ENCODE peak calls at places on chromosomes 4 and X, in six cellular contexts. A is neuronal stem cell, S is IMR-90, N is mesenchymal stem cell, F is mesendoderm, K is H1. H is an unnamed sample.
A peak's percentile ranks its signal among the peaks of the same experiment; 100 is the strongest.

GRCh38 chr4:150164956-150165355 is 86.7 kb downstream of the DCLK2 start:
- DNase-seq in S (no peak), F (no peak), A (no peak), K (no peak), N (no peak), H (no peak)

GRCh38 chr4:67091668-67092067 is 453.6 kb downstream of the CENPC start:
- DNase-seq in K (no peak), A (no peak), F (no peak), S (no peak), N (no peak), H (no peak)

GRCh38 chrX:15988661-15989603 is 134.3 kb upstream of the AP1S2 start:
- DNase-seq in S (peak; percentile 82), F (peak; percentile 56), N (peak; percentile 77), A (no peak), K (no peak), H (no peak)

GRCh38 chrX:87571965-87572364 is 54.4 kb downstream of the KLHL4 start:
- DNase-seq in S (no peak), F (no peak), A (no peak), K (no peak), N (peak; percentile 38), H (no peak)

GRCh38 chr4:79865253-79865652 is 207.8 kb downstream of the ANTXR2 start:
- DNase-seq in K (no peak), N (peak; percentile 55), A (no peak), F (peak; percentile 59), S (peak; percentile 73), H (no peak)

GRCh38 chr4:181860157-181860556 is 383.0 kb upstream of the TENM3 start:
- DNase-seq in N (no peak), F (no peak), K (no peak), A (no peak), S (peak; percentile 42), H (no peak)

GRCh38 chr4:17265653-17266052 is 246.2 kb downstream of the QDPR start:
- DNase-seq in S (no peak), A (no peak), K (no peak), N (no peak), F (no peak), H (no peak)

GRCh38 chr4:123488916-123489315 is 92.3 kb downstream of the SPRY1 start:
- DNase-seq in F (no peak), A (no peak), N (peak; percentile 91), S (peak; percentile 86), K (no peak), H (no peak)

GRCh38 chrX:47169726-47170515 is 23.7 kb upstream of the UBA1 start:
- DNase-seq in N (no peak), K (no peak), S (peak; percentile 54), F (no peak), A (no peak), H (peak; percentile 15)

GRCh38 chr4:110900206-110900769 is 277.4 kb upstream of the PITX2 start:
- DNase-seq in S (peak; percentile 20), K (no peak), N (peak; percentile 32), A (no peak), F (no peak), H (no peak)

GRCh38 chr4:43496188-43496587 is 603.7 kb downstream of the GRXCR1 start:
- DNase-seq in N (no peak), S (peak; percentile 4), K (no peak), F (no peak), A (no peak), H (no peak)

GRCh38 chr4:15729910-15730533 is 27.2 kb downstream of the BST1 start:
- DNase-seq in A (peak; percentile 29), K (no peak), N (peak; percentile 57), S (peak; percentile 53), F (peak; percentile 59), H (no peak)

GRCh38 chr4:188246488-188246887 is 107.2 kb downstream of the TRIML1 start:
- DNase-seq in F (peak; percentile 72), K (peak; percentile 21), S (peak; percentile 25), A (no peak), N (no peak), H (no peak)

GRCh38 chr4:123986268-123986798 is 589.7 kb downstream of the SPRY1 start:
- DNase-seq in F (no peak), N (peak; percentile 83), S (peak; percentile 92), A (no peak), K (no peak), H (no peak)

GRCh38 chr4:125833-126232 is 1.5 kb downstream of the ZNF718 start:
- DNase-seq in A (no peak), F (peak; percentile 41), K (no peak), S (no peak), N (peak; percentile 1), H (no peak)

GRCh38 chr4:109611045-109611616 is 51.1 kb downstream of the MCUB start:
- DNase-seq in A (no peak), K (no peak), S (peak; percentile 82), F (peak; percentile 39), N (peak; percentile 26), H (no peak)

GRCh38 chr4:124631760-124632159 is 80.8 kb downstream of the ANKRD50 start:
- DNase-seq in F (peak; percentile 98), K (no peak), N (peak; percentile 95), A (no peak), S (peak; percentile 98), H (no peak)

GRCh38 chrX:2540426-2540942 is 39.7 kb upstream of the DHRSX start:
- DNase-seq in K (no peak), S (no peak), N (no peak), F (no peak), A (no peak), H (no peak)

GRCh38 chr4:169948271-169948670 is 77.9 kb downstream of the MFAP3L start:
- DNase-seq in F (no peak), S (no peak), N (no peak), A (no peak), K (no peak), H (no peak)

GRCh38 chrX:2690856-2691542 is at the start of gene CD99:
- DNase-seq in S (peak; percentile 78), F (peak; percentile 90), A (peak; percentile 85), N (peak; percentile 94), K (no peak), H (peak; percentile 76)

GRCh38 chr4:2343476-2343875 is 75.0 kb downstream of the ZFYVE28 start:
- DNase-seq in S (no peak), A (no peak), F (no peak), K (no peak), N (no peak), H (no peak)

GRCh38 chr4:150982557-150983233 is 32.4 kb downstream of the LRBA start:
- DNase-seq in S (peak; percentile 13), F (no peak), A (no peak), N (peak; percentile 68), K (no peak), H (no peak)

GRCh38 chr4:4460759-4461158 is 73.9 kb downstream of the NSG1 start:
- DNase-seq in F (no peak), K (no peak), N (no peak), S (no peak), A (no peak), H (no peak)
- H2AK5ac ChIP-seq in F (no peak overlapping the region), K (no peak overlapping the region), N (no peak overlapping the region), S (no peak overlapping the region), A (no peak overlapping the region), H (no peak overlapping the region)

GRCh38 chr4:140085924-140086323 is 68.1 kb downstream of the MAML3 start:
- DNase-seq in F (no peak), A (no peak), S (no peak), N (no peak), K (no peak), H (no peak)
- H2AK5ac ChIP-seq in F (no peak overlapping the region), A (no peak overlapping the region), S (peak overlapping the region; percentile 36), N (peak overlapping the region; percentile 12), K (no peak overlapping the region), H (no peak overlapping the region)

DNA sequence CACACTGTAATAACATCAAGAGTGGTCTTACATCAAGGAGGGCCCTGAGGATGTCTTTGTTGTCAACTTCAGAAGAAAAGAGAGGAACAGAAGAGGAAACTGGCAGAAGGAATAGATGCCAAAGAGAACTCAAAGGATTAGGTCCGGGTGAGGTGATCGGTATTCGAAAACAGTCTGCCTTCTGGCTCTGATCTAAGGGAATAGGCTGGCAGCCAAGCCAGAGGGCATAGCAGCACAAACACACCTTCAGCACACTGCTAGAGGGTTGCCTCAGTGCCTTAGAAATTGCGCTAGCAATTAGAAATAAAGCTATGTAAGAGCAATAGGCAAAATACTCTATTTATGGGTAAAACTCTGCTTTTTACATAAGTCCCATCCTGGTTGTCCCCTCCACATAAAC is 91.4 kb upstream of the TTC29 start:
- DNase-seq in S (no peak), F (no peak), K (no peak), A (no peak), N (no peak), H (no peak)
- H2AK5ac ChIP-seq in S (no peak overlapping the region), F (no peak overlapping the region), K (no peak overlapping the region), A (no peak overlapping the region), N (no peak overlapping the region), H (no peak overlapping the region)

DNA sequence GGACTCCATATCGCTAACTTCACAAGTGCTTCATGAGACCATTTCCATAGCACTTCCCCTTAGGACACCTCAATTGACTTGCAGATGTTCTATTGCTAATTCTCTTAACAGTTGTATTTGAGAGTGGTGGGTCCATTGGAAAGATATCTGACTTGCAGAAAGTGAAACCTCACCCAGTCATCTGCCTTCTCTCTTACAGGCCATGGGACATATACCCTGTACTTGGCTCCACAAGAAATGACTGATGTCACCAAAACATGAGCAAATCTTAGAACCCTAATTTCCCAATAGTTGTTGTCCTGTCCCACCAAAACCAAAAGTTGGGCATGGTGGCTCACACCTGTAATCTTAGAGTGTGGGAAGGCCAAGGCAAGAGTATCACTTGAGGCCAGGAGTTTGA is 101.9 kb upstream of the MAML3 start:
- DNase-seq in A (no peak), S (no peak), F (no peak), N (no peak), K (no peak), H (no peak)
- H2AK5ac ChIP-seq in A (no peak overlapping the region), S (peak overlapping the region; percentile 93), F (no peak overlapping the region), N (peak overlapping the region; percentile 76), K (no peak overlapping the region), H (no peak overlapping the region)

DNA sequence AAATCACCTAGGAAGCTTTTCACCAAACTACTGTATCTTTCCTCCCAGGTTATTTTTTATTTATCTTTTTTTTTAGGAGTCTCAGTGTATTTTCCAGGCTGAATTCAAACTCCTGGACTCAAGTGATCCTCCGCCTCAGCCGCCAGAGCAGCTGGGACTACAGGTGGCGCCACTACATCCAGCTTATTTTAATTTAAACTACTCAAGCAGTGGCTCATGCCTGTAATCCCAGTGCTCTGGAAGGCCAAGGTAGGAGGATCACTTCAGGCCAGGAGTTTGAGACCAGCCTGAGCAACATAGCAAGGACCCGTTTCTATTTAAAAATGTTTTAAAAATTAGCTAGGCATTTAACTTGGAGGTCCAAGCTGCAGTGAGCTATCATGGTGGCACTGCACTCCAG is 37.8 kb downstream of the LEF1 start:
- DNase-seq in A (no peak), N (no peak), S (no peak), K (no peak), F (peak; percentile 54), H (peak; percentile 46)
- H2AK5ac ChIP-seq in A (no peak overlapping the region), N (no peak overlapping the region), S (no peak overlapping the region), K (no peak overlapping the region), F (no peak overlapping the region), H (no peak overlapping the region)

H was measured in H9.